ENCODE peak calls at places on chromosomes 4 and X, in seven cellular contexts. One of them, this sample, is unnamed.
A peak's percentile ranks its signal among the peaks of the same experiment; 100 is the strongest.

GRCh38 chrX:30821116-30821515 is 67.9 kb downstream of the TAB3 start:
- DNase-seq in IMR-90: no peak
- DNase-seq in mesenchymal stem cell: no peak
- DNase-seq in H9: no peak
- DNase-seq in H1: no peak
- DNase-seq in mesendoderm: no peak
- DNase-seq in trophoblast cell: no peak
- DNase-seq in this sample: no peak

GRCh38 chr4:138158746-138159297 is 83.3 kb downstream of the SLC7A11 start:
- DNase-seq in H1: no peak
- DNase-seq in trophoblast cell: no peak
- DNase-seq in H9: no peak
- DNase-seq in mesendoderm: peak; percentile 10
- DNase-seq in mesenchymal stem cell: peak; percentile 58
- DNase-seq in IMR-90: peak; percentile 91
- DNase-seq in this sample: no peak

GRCh38 chr4:88759039-88759631 is 61.5 kb upstream of the NAP1L5 start:
- DNase-seq in mesendoderm: peak; percentile 60
- DNase-seq in IMR-90: peak; percentile 64
- DNase-seq in mesenchymal stem cell: peak; percentile 71
- DNase-seq in trophoblast cell: peak; percentile 33
- DNase-seq in H9: no peak
- DNase-seq in H1: no peak
- DNase-seq in this sample: no peak

GRCh38 chr4:22466582-22466981 is 49.3 kb downstream of the ADGRA3 start:
- DNase-seq in mesenchymal stem cell: no peak
- DNase-seq in H1: no peak
- DNase-seq in IMR-90: no peak
- DNase-seq in mesendoderm: no peak
- DNase-seq in H9: no peak
- DNase-seq in trophoblast cell: no peak
- DNase-seq in this sample: no peak

GRCh38 chrX:154374361-154375155 is at the start of gene FLNA:
- DNase-seq in mesendoderm: peak; percentile 51
- DNase-seq in IMR-90: no peak
- DNase-seq in trophoblast cell: peak; percentile 35
- DNase-seq in H9: peak; percentile 56
- DNase-seq in mesenchymal stem cell: peak; percentile 14
- DNase-seq in H1: peak; percentile 61
- DNase-seq in this sample: no peak

GRCh38 chr4:111512081-111512774 is 633.0 kb upstream of the FAM241A start:
- DNase-seq in H9: no peak
- DNase-seq in H1: no peak
- DNase-seq in mesenchymal stem cell: peak; percentile 87
- DNase-seq in IMR-90: peak; percentile 95
- DNase-seq in mesendoderm: peak; percentile 24
- DNase-seq in trophoblast cell: peak; percentile 25
- DNase-seq in this sample: no peak

GRCh38 chr4:1318488-1319213 is 28.4 kb upstream of the UVSSA start:
- DNase-seq in trophoblast cell: no peak
- DNase-seq in IMR-90: no peak
- DNase-seq in H9: peak; percentile 46
- DNase-seq in H1: peak; percentile 83
- DNase-seq in mesendoderm: no peak
- DNase-seq in mesenchymal stem cell: no peak
- DNase-seq in this sample: no peak

GRCh38 chr4:53026233-53026632 is 164.1 kb downstream of the RASL11B start:
- DNase-seq in mesenchymal stem cell: no peak
- DNase-seq in trophoblast cell: peak; percentile 52
- DNase-seq in IMR-90: peak; percentile 25
- DNase-seq in H9: no peak
- DNase-seq in mesendoderm: peak; percentile 75
- DNase-seq in H1: no peak
- DNase-seq in this sample: no peak

GRCh38 chr4:55635760-55636621 is at the start of gene NMU:
- DNase-seq in IMR-90: no peak
- DNase-seq in trophoblast cell: peak; percentile 43
- DNase-seq in H1: peak; percentile 73
- DNase-seq in H9: peak; percentile 65
- DNase-seq in mesendoderm: peak; percentile 60
- DNase-seq in mesenchymal stem cell: peak; percentile 2
- DNase-seq in this sample: peak; percentile 41

DNA sequence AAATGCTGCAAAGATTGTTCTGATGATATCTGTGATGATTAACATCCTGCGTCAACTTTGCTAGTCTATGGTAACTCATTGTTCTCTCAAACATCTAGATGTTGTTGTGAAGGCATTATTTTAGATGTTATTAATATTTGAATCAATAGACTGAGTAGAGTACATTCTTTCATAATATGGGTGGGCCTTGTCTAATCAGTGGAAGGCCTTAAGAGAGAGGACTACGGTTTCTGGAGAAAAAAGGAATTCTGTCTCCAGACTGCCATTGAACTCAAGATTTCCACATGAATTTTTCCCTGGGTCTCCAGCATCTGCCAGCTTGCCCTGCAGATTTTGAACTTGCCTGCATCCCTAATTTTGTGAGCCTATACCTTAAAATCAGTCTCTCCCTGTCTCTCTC is 2381.1 kb upstream of the AGA start:
- DNase-seq in H9: no peak
- DNase-seq in IMR-90: no peak
- DNase-seq in mesendoderm: no peak
- DNase-seq in mesenchymal stem cell: no peak
- DNase-seq in H1: no peak
- DNase-seq in trophoblast cell: no peak
- DNase-seq in this sample: no peak
- H3K4ac ChIP-seq in H9: no peak overlapping the region
- H3K4ac ChIP-seq in IMR-90: no peak overlapping the region
- H3K4ac ChIP-seq in mesendoderm: no peak overlapping the region
- H3K4ac ChIP-seq in mesenchymal stem cell: no peak overlapping the region
- H3K4ac ChIP-seq in H1: no peak overlapping the region
- H3K4ac ChIP-seq in trophoblast cell: no peak overlapping the region
- H3K4ac ChIP-seq in this sample: no peak overlapping the region

GRCh38 chrX:20363003-20363674 is 96.4 kb upstream of the RPS6KA3 start:
- DNase-seq in H9: no peak
- DNase-seq in mesenchymal stem cell: no peak
- DNase-seq in H1: no peak
- DNase-seq in trophoblast cell: no peak
- DNase-seq in IMR-90: peak; percentile 5
- DNase-seq in mesendoderm: no peak
- DNase-seq in this sample: no peak
- H3K23ac ChIP-seq in H9: no peak overlapping the region
- H3K23ac ChIP-seq in mesenchymal stem cell: no peak overlapping the region
- H3K23ac ChIP-seq in H1: no peak overlapping the region
- H3K23ac ChIP-seq in trophoblast cell: no peak overlapping the region
- H3K23ac ChIP-seq in IMR-90: no peak overlapping the region
- H3K23ac ChIP-seq in mesendoderm: no peak overlapping the region
- H3K23ac ChIP-seq in this sample: no peak overlapping the region

GRCh38 chr4:108370826-108371225 is 202.1 kb upstream of the LEF1 start:
- DNase-seq in mesendoderm: no peak
- DNase-seq in IMR-90: no peak
- DNase-seq in H9: no peak
- DNase-seq in H1: no peak
- DNase-seq in trophoblast cell: no peak
- DNase-seq in mesenchymal stem cell: no peak
- DNase-seq in this sample: no peak
- H3K4ac ChIP-seq in mesendoderm: no peak overlapping the region
- H3K4ac ChIP-seq in IMR-90: no peak overlapping the region
- H3K4ac ChIP-seq in H9: no peak overlapping the region
- H3K4ac ChIP-seq in H1: no peak overlapping the region
- H3K4ac ChIP-seq in trophoblast cell: no peak overlapping the region
- H3K4ac ChIP-seq in mesenchymal stem cell: no peak overlapping the region
- H3K4ac ChIP-seq in this sample: no peak overlapping the region

GRCh38 chr4:12963291-12963690 is 520.8 kb downstream of the RAB28 start:
- DNase-seq in H9: no peak
- DNase-seq in IMR-90: no peak
- DNase-seq in trophoblast cell: no peak
- DNase-seq in mesenchymal stem cell: no peak
- DNase-seq in H1: no peak
- DNase-seq in mesendoderm: no peak
- DNase-seq in this sample: no peak
- H3K23ac ChIP-seq in H9: no peak overlapping the region
- H3K23ac ChIP-seq in IMR-90: no peak overlapping the region
- H3K23ac ChIP-seq in trophoblast cell: no peak overlapping the region
- H3K23ac ChIP-seq in mesenchymal stem cell: no peak overlapping the region
- H3K23ac ChIP-seq in H1: no peak overlapping the region
- H3K23ac ChIP-seq in mesendoderm: no peak overlapping the region
- H3K23ac ChIP-seq in this sample: no peak overlapping the region

DNA sequence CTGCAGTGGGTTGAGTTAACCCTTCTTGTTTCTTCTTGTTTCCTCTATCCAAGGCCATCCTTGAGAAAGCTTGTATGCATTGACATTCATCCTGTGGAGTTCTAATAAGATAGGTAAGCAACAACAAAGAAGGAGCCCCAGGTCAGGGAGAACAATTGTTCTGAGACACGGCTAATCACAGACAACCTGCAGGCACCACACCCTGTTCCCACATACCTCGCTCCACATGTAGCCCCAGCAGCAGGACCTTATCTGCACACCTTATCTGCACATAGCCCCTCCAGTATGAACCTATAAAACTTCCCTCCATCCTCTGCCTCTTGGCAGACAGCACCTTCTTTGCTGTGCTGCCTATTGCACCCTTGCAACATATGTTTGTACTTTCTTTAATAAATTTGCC is 129.1 kb downstream of the MSL3 start:
- DNase-seq in H9: no peak
- DNase-seq in IMR-90: no peak
- DNase-seq in mesenchymal stem cell: no peak
- DNase-seq in mesendoderm: peak; percentile 56
- DNase-seq in H1: no peak
- DNase-seq in trophoblast cell: no peak
- DNase-seq in this sample: no peak
- H3K4ac ChIP-seq in H9: no peak overlapping the region
- H3K4ac ChIP-seq in IMR-90: no peak overlapping the region
- H3K4ac ChIP-seq in mesenchymal stem cell: no peak overlapping the region
- H3K4ac ChIP-seq in mesendoderm: no peak overlapping the region
- H3K4ac ChIP-seq in H1: no peak overlapping the region
- H3K4ac ChIP-seq in trophoblast cell: no peak overlapping the region
- H3K4ac ChIP-seq in this sample: no peak overlapping the region

DNA sequence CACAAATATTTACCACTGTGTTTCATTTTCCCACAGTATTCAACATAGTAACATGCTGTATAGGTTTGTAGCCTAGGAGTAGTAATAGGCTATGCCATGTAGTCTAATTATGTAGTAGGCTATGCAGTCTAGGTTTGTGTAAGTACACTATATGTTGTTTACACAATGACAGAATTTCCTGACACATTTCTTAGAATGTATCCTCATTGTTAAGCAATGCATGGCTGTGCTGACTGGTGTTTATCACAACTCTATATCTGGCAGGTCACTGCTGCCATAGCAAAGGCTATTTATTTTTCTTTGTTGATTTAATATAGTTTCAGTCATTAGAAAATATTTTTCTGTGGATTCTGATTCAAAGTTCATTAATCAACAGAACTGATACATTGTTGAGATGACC is 108.3 kb upstream of the TEX13A start:
- DNase-seq in trophoblast cell: peak; percentile 58
- DNase-seq in IMR-90: no peak
- DNase-seq in H9: no peak
- DNase-seq in mesendoderm: no peak
- DNase-seq in mesenchymal stem cell: peak; percentile 1
- DNase-seq in H1: no peak
- DNase-seq in this sample: no peak
- H3K23ac ChIP-seq in trophoblast cell: no peak overlapping the region
- H3K23ac ChIP-seq in IMR-90: no peak overlapping the region
- H3K23ac ChIP-seq in H9: no peak overlapping the region
- H3K23ac ChIP-seq in mesendoderm: no peak overlapping the region
- H3K23ac ChIP-seq in mesenchymal stem cell: no peak overlapping the region
- H3K23ac ChIP-seq in H1: no peak overlapping the region
- H3K23ac ChIP-seq in this sample: no peak overlapping the region

DNA sequence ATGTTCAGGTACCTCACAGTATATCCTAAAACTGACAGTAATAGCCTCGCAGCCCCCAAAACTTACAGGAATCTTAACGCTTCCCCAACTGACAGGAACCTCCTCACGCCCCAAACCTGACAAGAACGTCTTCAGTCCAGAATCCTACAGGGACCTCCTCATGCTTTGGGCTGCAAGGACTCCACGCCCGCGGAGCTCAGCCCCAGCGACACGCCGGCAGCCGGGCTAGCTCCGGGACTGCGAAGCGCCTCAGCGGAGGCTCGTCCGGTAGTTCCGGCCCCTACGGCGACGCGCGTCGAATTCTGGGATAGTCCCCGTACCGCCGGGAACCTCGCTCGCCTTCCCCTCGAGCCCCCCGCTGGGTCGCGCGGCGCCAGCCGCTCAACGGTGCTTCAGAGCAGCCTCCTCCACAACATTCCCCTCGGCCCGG is 562 bp downstream of the PHF8 start:
- DNase-seq in mesenchymal stem cell: peak; percentile 48
- DNase-seq in trophoblast cell: peak; percentile 39
- DNase-seq in mesendoderm: no peak
- DNase-seq in H1: peak; percentile 64
- DNase-seq in H9: peak; percentile 57
- DNase-seq in IMR-90: peak; percentile 10
- DNase-seq in this sample: no peak
- H3K4ac ChIP-seq in mesenchymal stem cell: peak overlapping the region; percentile 92
- H3K4ac ChIP-seq in trophoblast cell: peak overlapping the region; percentile 98
- H3K4ac ChIP-seq in mesendoderm: no peak overlapping the region
- H3K4ac ChIP-seq in H1: peak overlapping the region; percentile 53
- H3K4ac ChIP-seq in H9: no peak overlapping the region
- H3K4ac ChIP-seq in IMR-90: peak overlapping the region; percentile 45
- H3K4ac ChIP-seq in this sample: no peak overlapping the region

GRCh38 chrX:118049713-118050112 is 66.9 kb downstream of the KLHL13 start:
- DNase-seq in H1: no peak
- DNase-seq in IMR-90: no peak
- DNase-seq in mesendoderm: no peak
- DNase-seq in trophoblast cell: no peak
- DNase-seq in mesenchymal stem cell: no peak
- DNase-seq in H9: no peak
- DNase-seq in this sample: no peak

GRCh38 chrX:118047446-118048186 is 69.0 kb downstream of the KLHL13 start:
- DNase-seq in mesendoderm: no peak
- DNase-seq in IMR-90: no peak
- DNase-seq in H9: no peak
- DNase-seq in trophoblast cell: no peak
- DNase-seq in mesenchymal stem cell: no peak
- DNase-seq in H1: no peak
- DNase-seq in this sample: no peak
- H3K23ac ChIP-seq in mesendoderm: no peak overlapping the region
- H3K23ac ChIP-seq in IMR-90: no peak overlapping the region
- H3K23ac ChIP-seq in H9: no peak overlapping the region
- H3K23ac ChIP-seq in trophoblast cell: no peak overlapping the region
- H3K23ac ChIP-seq in mesenchymal stem cell: no peak overlapping the region
- H3K23ac ChIP-seq in H1: no peak overlapping the region
- H3K23ac ChIP-seq in this sample: no peak overlapping the region

GRCh38 chr4:44583393-44583792 is 68.0 kb downstream of the YIPF7 start:
- DNase-seq in H9: peak; percentile 29
- DNase-seq in trophoblast cell: no peak
- DNase-seq in mesenchymal stem cell: no peak
- DNase-seq in mesendoderm: peak; percentile 56
- DNase-seq in IMR-90: no peak
- DNase-seq in H1: peak; percentile 45
- DNase-seq in this sample: no peak
- H3K4ac ChIP-seq in H9: no peak overlapping the region
- H3K4ac ChIP-seq in trophoblast cell: no peak overlapping the region
- H3K4ac ChIP-seq in mesenchymal stem cell: no peak overlapping the region
- H3K4ac ChIP-seq in mesendoderm: no peak overlapping the region
- H3K4ac ChIP-seq in IMR-90: no peak overlapping the region
- H3K4ac ChIP-seq in H1: no peak overlapping the region
- H3K4ac ChIP-seq in this sample: no peak overlapping the region